ENCODE peak calls at places on chromosomes 4 and X, in six cellular contexts. F is lower leg skin, O is astrocyte of the cerebellum, J is tibial artery, Q is fibroblast of pulmonary artery, C is psoas muscle. Y is an unnamed sample.

GRCh38 chrX:52213276-52213675 is 28.6 kb downstream of the MAGED4 start:
- DNase-seq in O (no peak), F (no peak), Q (no peak), J (no peak), C (no peak), Y (no peak)

GRCh38 chrX:11244641-11245040 is 48.6 kb upstream of the AMELX start:
- DNase-seq in J (peak), Q (peak), F (no peak), O (no peak), C (no peak), Y (peak)

GRCh38 chrX:35374116-35374515 is 424.0 kb upstream of the MAGEB16 start:
- DNase-seq in Q (no peak), F (no peak), O (no peak), J (no peak), C (no peak), Y (no peak)

GRCh38 chr4:86092684-86093083 is 267.2 kb downstream of the MAPK10 start:
- DNase-seq in J (no peak), F (no peak), C (no peak), O (peak), Q (peak), Y (peak)

GRCh38 chr4:168516841-168517240 is 20.0 kb downstream of the PALLD start:
- DNase-seq in C (no peak), O (no peak), J (no peak), F (no peak), Q (no peak), Y (no peak)

GRCh38 chr4:119735136-119735770 is 106.6 kb upstream of the PDE5A start:
- DNase-seq in F (no peak), Q (peak), C (no peak), O (peak), J (no peak), Y (peak)

GRCh38 chrX:19446397-19446796 is 68.9 kb downstream of the MAP3K15 start:
- DNase-seq in Q (no peak), C (no peak), J (no peak), O (no peak), F (no peak), Y (no peak)

GRCh38 chr4:84913176-84913575 is 53.3 kb downstream of the WDFY3 start:
- DNase-seq in Q (no peak), C (no peak), O (no peak), J (no peak), F (no peak), Y (no peak)

GRCh38 chrX:70433848-70434351 is 10.7 kb upstream of the DLG3 start:
- DNase-seq in Q (peak), C (peak), O (no peak), J (peak), F (peak), Y (peak)

GRCh38 chrX:25599061-25599460 is 539.1 kb upstream of the MAGEB18 start:
- DNase-seq in C (no peak), O (no peak), Q (peak), J (no peak), F (no peak), Y (no peak)

GRCh38 chrX:133598596-133599334 is 183.5 kb upstream of the GPC4 start:
- DNase-seq in F (no peak), Q (no peak), J (no peak), C (no peak), O (no peak), Y (no peak)

GRCh38 chr4:37822220-37822619 is 4.3 kb upstream of the PGM2 start:
- DNase-seq in C (no peak), O (no peak), Q (peak), J (no peak), F (no peak), Y (no peak)

GRCh38 chrX:68234171-68234910 is 199.0 kb downstream of the OPHN1 start:
- DNase-seq in C (no peak), J (no peak), O (no peak), F (no peak), Q (no peak), Y (no peak)

GRCh38 chr4:125085-125820 is 952 bp downstream of the ZNF718 start:
- DNase-seq in Q (peak), C (peak), J (no peak), O (no peak), F (no peak), Y (peak)

GRCh38 chr4:183320211-183321068 is at the start of gene CLDN22:
- DNase-seq in J (no peak), O (no peak), C (no peak), Q (no peak), F (no peak), Y (no peak)

GRCh38 chr4:83516042-83516772 is 19.7 kb upstream of the GPAT3 start:
- DNase-seq in O (peak), F (no peak), J (no peak), Q (peak), C (no peak), Y (peak)

GRCh38 chr4:38565271-38566199 is 98.5 kb upstream of the KLF3 start:
- DNase-seq in J (no peak), F (no peak), Q (peak), C (no peak), O (peak), Y (peak)

GRCh38 chr4:173211222-173211621 is 42.6 kb downstream of the GALNT7 start:
- DNase-seq in C (no peak), J (no peak), F (no peak), Q (no peak), O (no peak), Y (peak)

GRCh38 chr4:163590609-163591264 is 96.2 kb downstream of the TMA16 start:
- DNase-seq in J (no peak), O (no peak), F (no peak), C (no peak), Q (no peak), Y (peak)

GRCh38 chr4:54218736-54219135 is 10.4 kb upstream of the PDGFRA start:
- DNase-seq in C (no peak), Q (no peak), F (no peak), J (no peak), O (no peak), Y (no peak)

GRCh38 chrX:107676559-107677378 is 48.5 kb downstream of the PRPS1 start:
- DNase-seq in F (peak), C (peak), J (peak), O (no peak), Q (peak), Y (peak)

GRCh38 chr4:27013012-27013411 is 152.4 kb downstream of the STIM2 start:
- DNase-seq in O (no peak), J (no peak), C (no peak), F (no peak), Q (no peak), Y (no peak)

GRCh38 chr4:82891728-82892466 is 944 bp upstream of the SEC31A start:
- DNase-seq in F (no peak), C (no peak), Q (no peak), J (no peak), O (no peak), Y (no peak)

GRCh38 chr4:25890653-25891485 is 23.2 kb upstream of the SMIM20 start:
- DNase-seq in F (no peak), Q (no peak), O (no peak), C (no peak), J (no peak), Y (no peak)

GRCh38 chrX:57121162-57121741 is at the start of gene SPIN2B:
- DNase-seq in O (peak), F (peak), C (peak), J (peak), Q (peak), Y (peak)

GRCh38 chrX:138018145-138018799 is 452.3 kb downstream of the ZIC3 start:
- DNase-seq in C (no peak), J (no peak), O (no peak), F (no peak), Q (peak), Y (no peak)

GRCh38 chrX:75278991-75279390 is 5.1 kb downstream of the UPRT start:
- DNase-seq in J (no peak), C (no peak), O (peak), Q (no peak), F (no peak), Y (no peak)

GRCh38 chr4:153438916-153439756 is 27.0 kb upstream of the TMEM131L start:
- DNase-seq in F (no peak), Q (no peak), C (no peak), J (no peak), O (no peak), Y (no peak)

GRCh38 chr4:66585767-66586166 is 915.5 kb upstream of the EPHA5 start:
- DNase-seq in C (no peak), J (no peak), F (no peak), O (no peak), Q (no peak), Y (no peak)

GRCh38 chrX:48540015-48540350 is 469 bp downstream of the TBC1D25 start:
- DNase-seq in F (peak), Q (peak), O (no peak), J (no peak), C (no peak), Y (peak)

GRCh38 chr4:161704653-161705052 is 459.1 kb downstream of the FSTL5 start:
- DNase-seq in C (no peak), J (no peak), O (no peak), Q (no peak), F (no peak), Y (no peak)

GRCh38 chrX:125757794-125758564 is 408.1 kb downstream of the DCAF12L2 start:
- DNase-seq in C (no peak), O (no peak), F (no peak), Q (no peak), J (peak), Y (no peak)

GRCh38 chrX:24702362-24703184 is 8.9 kb downstream of the POLA1 start:
- DNase-seq in F (no peak), J (no peak), C (no peak), Q (no peak), O (no peak), Y (no peak)

GRCh38 chr4:156949373-156949814 is 22.2 kb downstream of the PDGFC start:
- DNase-seq in C (no peak), J (no peak), Q (peak), O (peak), F (no peak), Y (peak)

GRCh38 chr4:137558951-137559350 is 26.7 kb upstream of the PCDH18 start:
- DNase-seq in Q (peak), O (no peak), F (no peak), C (no peak), J (no peak), Y (peak)

GRCh38 chr4:77917075-77917474 is 54.4 kb downstream of the MRPL1 start:
- DNase-seq in C (no peak), F (no peak), J (no peak), Q (no peak), O (no peak), Y (no peak)

GRCh38 chr4:147362868-147363440 is 117.9 kb upstream of the EDNRA start:
- DNase-seq in F (no peak), Q (peak), C (peak), J (peak), O (no peak), Y (peak)

GRCh38 chrX:12379666-12380065 is 241.4 kb downstream of the FRMPD4 start:
- DNase-seq in O (no peak), Q (peak), J (no peak), C (no peak), F (no peak), Y (peak)

GRCh38 chrX:2708016-2708415 is 16.9 kb downstream of the CD99 start:
- DNase-seq in O (no peak), F (no peak), Q (no peak), J (no peak), C (no peak), Y (peak)

GRCh38 chr4:170853422-170854021 is 763.8 kb upstream of the AADAT start:
- DNase-seq in C (no peak), O (peak), F (no peak), J (no peak), Q (peak), Y (peak)
- TF ChIP-seq CTCF in C (peak), O (peak), F (no peak), J (peak), Q (peak), Y (peak)

DNA sequence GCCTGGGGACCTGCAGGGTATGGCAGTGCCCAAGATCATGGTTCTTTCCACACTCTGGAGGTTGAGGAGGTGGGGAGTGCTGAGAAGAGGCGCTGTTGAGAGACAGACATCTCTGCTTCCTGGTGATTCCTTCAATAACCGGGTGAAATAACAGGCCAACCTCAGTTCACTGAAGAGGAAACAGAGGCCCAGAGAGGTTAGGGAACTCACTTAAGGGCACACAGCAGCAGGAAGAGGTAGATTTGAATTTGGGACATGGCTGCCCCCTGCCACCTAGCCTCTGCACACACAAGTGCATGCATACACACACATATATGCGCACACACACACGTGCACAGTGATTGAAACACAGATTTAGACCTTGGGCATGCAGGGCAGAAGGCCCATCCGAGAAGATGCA is 24.9 kb upstream of the HMX1 start:
- DNase-seq in F (no peak), C (no peak), Q (no peak), O (no peak), J (no peak), Y (no peak)
- H3K4me3 ChIP-seq in F (no peak), C (no peak), Q (no peak), O (no peak), J (no peak), Y (no peak)

DNA sequence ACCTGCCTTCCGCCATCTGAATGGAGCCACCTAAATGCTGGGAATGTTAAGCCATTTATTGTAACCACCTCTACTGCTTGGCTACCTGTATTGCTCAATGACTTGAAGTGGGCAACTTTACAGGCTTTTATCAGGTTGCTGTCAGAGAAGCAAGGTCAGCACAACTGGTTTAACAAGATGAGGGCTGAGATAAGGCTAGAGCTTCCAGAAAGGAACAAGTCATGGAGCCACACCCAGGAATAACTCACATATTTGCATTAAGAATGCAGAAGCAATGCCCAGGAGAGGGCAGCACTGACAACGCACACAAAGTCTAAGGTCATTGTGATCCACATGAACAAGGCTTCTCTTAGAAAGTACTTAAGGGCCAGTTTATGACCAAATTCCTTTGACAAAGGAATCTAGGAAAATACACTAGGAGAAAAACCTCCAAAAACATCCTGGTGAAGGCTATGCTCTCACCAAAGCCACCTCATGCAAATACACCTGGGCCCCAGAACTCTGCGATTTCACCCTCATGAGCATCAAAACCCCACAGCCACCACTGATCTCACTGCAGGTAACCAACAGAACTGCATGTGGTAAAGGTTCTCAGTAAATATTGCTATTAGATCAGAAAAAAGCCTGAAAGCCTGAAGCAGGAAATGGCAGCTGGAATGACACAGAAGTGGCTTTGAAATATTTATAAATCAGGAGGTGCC is 15.0 kb upstream of the STS start:
- DNase-seq in F (no peak), C (no peak), Q (peak), J (no peak), O (peak), Y (peak)
- TF ChIP-seq CTCF in F (no peak), C (peak), Q (peak), J (no peak), O (peak), Y (peak)

GRCh38 chr4:56641494-56642051 is 39.5 kb downstream of the HOPX start:
- DNase-seq in F (no peak), C (no peak), O (peak), J (no peak), Q (peak), Y (peak)
- H3K4me3 ChIP-seq in F (no peak), C (no peak), O (no peak), J (no peak), Q (no peak), Y (no peak)

DNA sequence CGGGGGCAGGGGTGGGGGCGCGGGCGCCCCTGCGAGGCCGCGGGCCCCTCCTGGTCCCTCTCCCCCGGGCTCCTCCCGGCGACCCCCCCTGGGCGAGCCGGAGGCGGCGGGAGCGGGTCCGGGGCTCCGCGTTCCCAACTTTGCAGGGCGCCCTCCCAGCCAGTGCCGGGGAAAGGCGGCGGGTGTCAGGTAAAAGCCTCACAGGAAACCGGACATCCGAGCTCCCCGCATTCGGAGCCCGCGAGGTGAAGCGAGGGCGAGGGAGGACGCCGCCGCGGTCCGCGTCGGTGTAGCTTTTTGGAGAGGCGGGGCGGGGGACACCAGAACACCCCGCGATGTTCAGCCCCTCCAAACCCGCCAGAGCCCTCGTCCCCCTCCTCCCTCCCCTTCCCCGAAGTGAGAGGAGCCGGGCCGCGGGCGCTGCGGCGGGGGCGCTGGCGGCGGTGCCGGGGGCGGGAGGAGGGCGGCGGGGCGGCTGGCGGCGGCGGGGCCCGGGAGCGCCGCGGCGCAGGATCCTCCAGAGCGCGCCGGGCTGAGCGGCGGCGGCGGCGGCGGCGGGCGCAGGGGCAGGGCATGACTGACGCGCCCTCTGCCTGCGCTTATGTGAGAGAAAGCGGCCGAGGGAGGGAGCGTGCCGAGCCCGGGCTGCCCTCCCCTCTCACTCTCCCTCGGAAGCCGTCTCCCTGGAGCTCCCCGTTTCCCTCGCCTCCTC is at the start of gene VEGFC:
- DNase-seq in F (no peak), C (peak), J (peak), O (no peak), Q (peak), Y (peak)
- TF ChIP-seq CTCF in F (no peak), C (peak), J (no peak), O (no peak), Q (no peak), Y (peak)